ENCODE peak calls at places on chromosomes 11 and 22, in seven cellular contexts. F is colonic mucosa, Z is caudate nucleus, K is HEK293T, T is IMR-90, O is heart left ventricle, U is Daoy. W is an unnamed sample.

GRCh38 chr22:42169055-42169469 is 38.5 kb upstream of the CYP2D6 start:
- DNase-seq in O (peak; percentile 68), Z (no peak), T (peak; percentile 70), U (peak; percentile 68), K (peak; percentile 81), F (peak; percentile 73), W (peak; percentile 82)

GRCh38 chr11:122170815-122171475 is 54.9 kb upstream of the BLID start:
- DNase-seq in U (peak; percentile 91), F (no peak), K (no peak), T (peak; percentile 94), Z (no peak), O (no peak), W (no peak)

GRCh38 chr11:68684385-68685356 is at the start of gene GAL:
- DNase-seq in U (peak; percentile 46), F (no peak), T (no peak), K (peak; percentile 75), O (no peak), Z (no peak), W (peak; percentile 80)

GRCh38 chr22:41535244-41535643 is 9.0 kb downstream of the POLR3H start:
- DNase-seq in Z (no peak), F (no peak), O (no peak), T (no peak), K (no peak), U (no peak), W (peak; percentile 61)

GRCh38 chr11:43359432-43359818 is 705 bp downstream of the TTC17 start:
- DNase-seq in T (peak; percentile 28), F (no peak), O (no peak), U (peak; percentile 34), K (peak; percentile 36), Z (no peak), W (no peak)

GRCh38 chr22:17537155-17537554 is 26.1 kb upstream of the SLC25A18 start:
- DNase-seq in K (no peak), Z (no peak), O (no peak), F (no peak), T (no peak), U (no peak), W (no peak)

GRCh38 chr11:68923614-68924013 is 19.9 kb downstream of the IGHMBP2 start:
- DNase-seq in F (no peak), T (no peak), Z (no peak), O (no peak), U (no peak), K (no peak), W (no peak)

GRCh38 chr22:17159504-17159951 is 451 bp upstream of the HDHD5 start:
- DNase-seq in T (peak; percentile 47), F (peak; percentile 69), O (peak; percentile 52), Z (peak; percentile 32), U (peak; percentile 64), K (peak; percentile 42), W (peak; percentile 52)

GRCh38 chr22:30304495-30305244 is 15.4 kb upstream of the CASTOR1 start:
- DNase-seq in F (no peak), T (no peak), Z (no peak), U (peak; percentile 37), O (no peak), K (no peak), W (no peak)

GRCh38 chr22:38431266-38432010 is 23.6 kb downstream of the KCNJ4 start:
- DNase-seq in U (no peak), O (no peak), K (no peak), T (no peak), F (no peak), Z (no peak), W (no peak)

GRCh38 chr11:113896156-113896879 is 8.3 kb upstream of the HTR3B start:
- DNase-seq in F (peak; percentile 30), Z (no peak), U (peak; percentile 37), T (peak; percentile 22), O (no peak), K (peak; percentile 60), W (no peak)

GRCh38 chr11:64788321-64789215 is 10.2 kb upstream of the SF1 start:
- DNase-seq in U (no peak), F (no peak), O (no peak), K (no peak), T (no peak), Z (no peak), W (no peak)

GRCh38 chr11:117749541-117749910 is 47.5 kb downstream of the DSCAML1 start:
- DNase-seq in K (no peak), U (no peak), T (no peak), Z (no peak), O (no peak), F (peak; percentile 27), W (no peak)

GRCh38 chr11:106031210-106031845 is 9.3 kb upstream of the MSANTD4 start:
- DNase-seq in U (no peak), O (no peak), T (peak; percentile 35), Z (no peak), K (no peak), F (no peak), W (no peak)

GRCh38 chr22:38455530-38456271 is 702 bp upstream of the KCNJ4 start:
- DNase-seq in O (peak; percentile 63), F (no peak), K (peak; percentile 92), Z (no peak), T (peak; percentile 26), U (peak; percentile 45), W (peak; percentile 81)

W was measured in HuH-7.5.